ENCODE peak calls at places on chromosomes 7 and 10, in six cellular contexts. X is heart right ventricle, Y is NCI-H774, J is AG08396, F is retina, G is mesothelial cell of epicardium. L is an unnamed sample.

GRCh38 chr10:10587744-10588393 is 429.8 kb upstream of the CELF2 start:
- DNase-seq in X (no peak), Y (no peak), J (no peak), F (no peak), G (no peak), L (no peak)

GRCh38 chr7:101604331-101604933 is 24.7 kb downstream of the MYL10 start:
- DNase-seq in X (no peak), Y (no peak), J (no peak), F (no peak), G (no peak), L (no peak)

GRCh38 chr10:60663850-60664249 is 114.4 kb upstream of the CDK1 start:
- DNase-seq in X (no peak), Y (peak), J (no peak), F (no peak), G (no peak), L (no peak)

GRCh38 chr7:130301606-130302005 is 8.6 kb downstream of the CPA4 start:
- DNase-seq in X (no peak), Y (no peak), J (no peak), F (no peak), G (no peak), L (no peak)

GRCh38 chr10:93352638-93353383 is 129.3 kb downstream of the MYOF start:
- DNase-seq in X (no peak), Y (peak), J (peak), F (peak), G (no peak), L (no peak)

GRCh38 chr7:131249003-131249402 is 78.7 kb upstream of the MKLN1 start:
- DNase-seq in X (peak), Y (no peak), J (peak), F (no peak), G (no peak), L (peak)

GRCh38 chr10:88450201-88450600 is 132.9 kb downstream of the RNLS start:
- DNase-seq in X (no peak), Y (no peak), J (no peak), F (no peak), G (no peak), L (no peak)

GRCh38 chr7:75650062-75650461 is 88.7 kb downstream of the HIP1 start:
- DNase-seq in X (no peak), Y (no peak), J (no peak), F (peak), G (no peak), L (no peak)

GRCh38 chr10:132158122-132158741 is 28.5 kb upstream of the DPYSL4 start:
- DNase-seq in X (no peak), Y (no peak), J (no peak), F (no peak), G (no peak), L (no peak)

GRCh38 chr10:810351-810846 is 120.9 kb upstream of the DIP2C start:
- DNase-seq in X (no peak), Y (no peak), J (peak), F (no peak), G (no peak), L (no peak)

GRCh38 chr7:130957140-130957513 is 223.1 kb upstream of the KLF14 start:
- DNase-seq in X (no peak), Y (no peak), J (no peak), F (no peak), G (no peak), L (no peak)

GRCh38 chr7:114627231-114627630 is 212.6 kb downstream of the FOXP2 start:
- DNase-seq in X (no peak), Y (no peak), J (no peak), F (no peak), G (no peak), L (no peak)

GRCh38 chr7:108836246-108836645 is 266.6 kb downstream of the DNAJB9 start:
- DNase-seq in X (no peak), Y (no peak), J (no peak), F (no peak), G (no peak), L (no peak)

GRCh38 chr10:103617362-103618026 is 124.0 kb downstream of the NEURL1 start:
- DNase-seq in X (peak), Y (no peak), J (no peak), F (no peak), G (no peak), L (peak)

GRCh38 chr7:70347880-70348279 is 749.6 kb downstream of the AUTS2 start:
- DNase-seq in X (no peak), Y (no peak), J (no peak), F (no peak), G (no peak), L (no peak)

GRCh38 chr7:27235387-27236052 is 7.1 kb upstream of the EVX1 start:
- DNase-seq in X (peak), Y (peak), J (no peak), F (peak), G (peak), L (peak)

GRCh38 chr10:12785338-12785934 is 216.1 kb downstream of the CCDC3 start:
- DNase-seq in X (no peak), Y (no peak), J (no peak), F (no peak), G (no peak), L (no peak)

GRCh38 chr7:20785211-20786048 is 1.3 kb downstream of the SP8 start:
- DNase-seq in X (no peak), Y (no peak), J (no peak), F (peak), G (no peak), L (peak)

GRCh38 chr7:50690541-50691011 is 92.1 kb downstream of the GRB10 start:
- DNase-seq in X (no peak), Y (no peak), J (no peak), F (peak), G (no peak), L (no peak)

GRCh38 chr10:78944658-78945333 is 124.0 kb upstream of the ZMIZ1 start:
- DNase-seq in X (no peak), Y (no peak), J (peak), F (peak), G (no peak), L (peak)

GRCh38 chr7:157808042-157808441 is 471.2 kb downstream of the DNAJB6 start:
- DNase-seq in X (no peak), Y (no peak), J (no peak), F (no peak), G (no peak), L (no peak)

L was measured in right cardiac atrium.